ENCODE peak calls at places on chromosomes 5 and 9, in nine cellular contexts. One of them, this sample, is unnamed.

GRCh38 chr5:173574983-173575382 is 41.5 kb downstream of the BOD1 start:
- DNase-seq in lower lobe of right lung: no peak
- DNase-seq in fibroblast of the aortic adventitia: no peak
- DNase-seq in AG09309: no peak
- DNase-seq in spleen: no peak
- DNase-seq in OCI-LY7: no peak
- DNase-seq in pancreas: no peak
- DNase-seq in fibroblast of lung: no peak
- DNase-seq in kidney epithelial cell: no peak
- DNase-seq in this sample: no peak

GRCh38 chr9:12923472-12924009 is 148.7 kb downstream of the LURAP1L start:
- DNase-seq in lower lobe of right lung: peak
- DNase-seq in fibroblast of the aortic adventitia: peak
- DNase-seq in AG09309: peak
- DNase-seq in spleen: no peak
- DNase-seq in OCI-LY7: no peak
- DNase-seq in pancreas: no peak
- DNase-seq in fibroblast of lung: peak
- DNase-seq in kidney epithelial cell: no peak
- DNase-seq in this sample: peak

GRCh38 chr5:27947088-27947487 is 908.7 kb upstream of the CDH9 start:
- DNase-seq in lower lobe of right lung: no peak
- DNase-seq in fibroblast of the aortic adventitia: no peak
- DNase-seq in AG09309: no peak
- DNase-seq in spleen: no peak
- DNase-seq in OCI-LY7: no peak
- DNase-seq in pancreas: no peak
- DNase-seq in fibroblast of lung: peak
- DNase-seq in kidney epithelial cell: peak
- DNase-seq in this sample: peak

GRCh38 chr9:4197548-4197947 is 102.3 kb downstream of the GLIS3 start:
- DNase-seq in lower lobe of right lung: no peak
- DNase-seq in fibroblast of the aortic adventitia: no peak
- DNase-seq in AG09309: no peak
- DNase-seq in spleen: no peak
- DNase-seq in OCI-LY7: peak
- DNase-seq in pancreas: no peak
- DNase-seq in fibroblast of lung: no peak
- DNase-seq in kidney epithelial cell: no peak
- DNase-seq in this sample: no peak

GRCh38 chr5:90645024-90645610 is 86.5 kb downstream of the ADGRV1 start:
- DNase-seq in lower lobe of right lung: no peak
- DNase-seq in fibroblast of the aortic adventitia: no peak
- DNase-seq in AG09309: no peak
- DNase-seq in spleen: no peak
- DNase-seq in OCI-LY7: no peak
- DNase-seq in pancreas: no peak
- DNase-seq in fibroblast of lung: peak
- DNase-seq in kidney epithelial cell: no peak
- DNase-seq in this sample: no peak

GRCh38 chr9:16092627-16093091 is 539.8 kb downstream of the CCDC171 start:
- DNase-seq in lower lobe of right lung: no peak
- DNase-seq in fibroblast of the aortic adventitia: peak
- DNase-seq in AG09309: no peak
- DNase-seq in spleen: no peak
- DNase-seq in OCI-LY7: no peak
- DNase-seq in pancreas: no peak
- DNase-seq in fibroblast of lung: no peak
- DNase-seq in kidney epithelial cell: no peak
- DNase-seq in this sample: no peak

GRCh38 chr5:143356855-143357254 is 46.6 kb downstream of the NR3C1 start:
- DNase-seq in lower lobe of right lung: no peak
- DNase-seq in fibroblast of the aortic adventitia: no peak
- DNase-seq in AG09309: no peak
- DNase-seq in spleen: no peak
- DNase-seq in OCI-LY7: no peak
- DNase-seq in pancreas: no peak
- DNase-seq in fibroblast of lung: no peak
- DNase-seq in kidney epithelial cell: no peak
- DNase-seq in this sample: no peak

GRCh38 chr5:121325930-121326329 is 525.8 kb upstream of the FTMT start:
- DNase-seq in lower lobe of right lung: no peak
- DNase-seq in fibroblast of the aortic adventitia: peak
- DNase-seq in AG09309: no peak
- DNase-seq in spleen: no peak
- DNase-seq in OCI-LY7: no peak
- DNase-seq in pancreas: no peak
- DNase-seq in fibroblast of lung: peak
- DNase-seq in kidney epithelial cell: no peak
- DNase-seq in this sample: peak

GRCh38 chr9:22469928-22470544 is 23.4 kb downstream of the DMRTA1 start:
- DNase-seq in lower lobe of right lung: no peak
- DNase-seq in fibroblast of the aortic adventitia: peak
- DNase-seq in AG09309: no peak
- DNase-seq in spleen: no peak
- DNase-seq in OCI-LY7: peak
- DNase-seq in pancreas: no peak
- DNase-seq in fibroblast of lung: peak
- DNase-seq in kidney epithelial cell: no peak
- DNase-seq in this sample: no peak

GRCh38 chr5:41279040-41279439 is 65.7 kb upstream of the C6 start:
- DNase-seq in lower lobe of right lung: no peak
- DNase-seq in fibroblast of the aortic adventitia: no peak
- DNase-seq in AG09309: no peak
- DNase-seq in spleen: no peak
- DNase-seq in OCI-LY7: no peak
- DNase-seq in pancreas: no peak
- DNase-seq in fibroblast of lung: no peak
- DNase-seq in kidney epithelial cell: no peak
- DNase-seq in this sample: no peak

GRCh38 chr9:99471033-99471432 is 249.0 kb downstream of the SEC61B start:
- DNase-seq in lower lobe of right lung: no peak
- DNase-seq in fibroblast of the aortic adventitia: no peak
- DNase-seq in AG09309: no peak
- DNase-seq in spleen: no peak
- DNase-seq in OCI-LY7: no peak
- DNase-seq in pancreas: no peak
- DNase-seq in fibroblast of lung: no peak
- DNase-seq in kidney epithelial cell: no peak
- DNase-seq in this sample: no peak

GRCh38 chr9:125391704-125392103 is 130.1 kb downstream of the GAPVD1 start:
- DNase-seq in lower lobe of right lung: no peak
- DNase-seq in fibroblast of the aortic adventitia: no peak
- DNase-seq in AG09309: no peak
- DNase-seq in spleen: no peak
- DNase-seq in OCI-LY7: no peak
- DNase-seq in pancreas: no peak
- DNase-seq in fibroblast of lung: peak
- DNase-seq in kidney epithelial cell: no peak
- DNase-seq in this sample: no peak

GRCh38 chr5:160159991-160160826 is 41.0 kb upstream of the PWWP2A start:
- DNase-seq in lower lobe of right lung: no peak
- DNase-seq in fibroblast of the aortic adventitia: no peak
- DNase-seq in AG09309: no peak
- DNase-seq in spleen: no peak
- DNase-seq in OCI-LY7: peak
- DNase-seq in pancreas: no peak
- DNase-seq in fibroblast of lung: peak
- DNase-seq in kidney epithelial cell: no peak
- DNase-seq in this sample: peak

GRCh38 chr5:14574891-14575496 is 6.6 kb upstream of the OTULINL start:
- DNase-seq in lower lobe of right lung: peak
- DNase-seq in fibroblast of the aortic adventitia: no peak
- DNase-seq in AG09309: no peak
- DNase-seq in spleen: no peak
- DNase-seq in OCI-LY7: no peak
- DNase-seq in pancreas: peak
- DNase-seq in fibroblast of lung: no peak
- DNase-seq in kidney epithelial cell: no peak
- DNase-seq in this sample: no peak

GRCh38 chr5:74725331-74725730 is 40.3 kb downstream of the HEXB start:
- DNase-seq in lower lobe of right lung: no peak
- DNase-seq in fibroblast of the aortic adventitia: no peak
- DNase-seq in AG09309: no peak
- DNase-seq in spleen: no peak
- DNase-seq in OCI-LY7: no peak
- DNase-seq in pancreas: no peak
- DNase-seq in fibroblast of lung: peak
- DNase-seq in kidney epithelial cell: no peak
- DNase-seq in this sample: no peak

DNA sequence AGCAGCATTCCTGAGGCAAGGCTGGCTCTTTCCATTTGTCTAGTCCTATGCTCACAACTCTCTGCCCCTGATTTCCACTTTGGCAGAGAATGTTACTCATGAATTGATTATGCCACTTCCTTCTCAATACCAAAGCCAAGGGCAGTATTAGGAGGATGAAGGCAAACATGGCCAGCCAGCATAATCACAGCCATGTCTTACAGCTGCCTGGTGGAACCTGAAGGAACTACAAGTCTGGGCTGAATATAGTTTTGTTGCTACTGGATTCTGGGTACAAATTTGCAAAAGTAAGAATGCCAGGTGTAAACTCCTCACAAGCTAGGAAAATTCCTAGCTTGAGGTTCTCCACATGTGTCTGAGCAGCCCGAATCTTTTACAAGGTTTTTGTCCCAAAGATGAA is 4.2 kb downstream of the SIL1 start:
- DNase-seq in lower lobe of right lung: no peak
- DNase-seq in fibroblast of the aortic adventitia: no peak
- DNase-seq in AG09309: no peak
- DNase-seq in spleen: no peak
- DNase-seq in OCI-LY7: no peak
- DNase-seq in pancreas: no peak
- DNase-seq in fibroblast of lung: no peak
- DNase-seq in kidney epithelial cell: no peak
- DNase-seq in this sample: no peak
- TF ChIP-seq CTCF in lower lobe of right lung: no peak
- TF ChIP-seq CTCF in fibroblast of the aortic adventitia: peak
- TF ChIP-seq CTCF in AG09309: peak
- TF ChIP-seq CTCF in spleen: no peak
- TF ChIP-seq CTCF in OCI-LY7: peak
- TF ChIP-seq CTCF in pancreas: peak
- TF ChIP-seq CTCF in fibroblast of lung: peak
- TF ChIP-seq CTCF in kidney epithelial cell: peak
- TF ChIP-seq CTCF in this sample: peak

DNA sequence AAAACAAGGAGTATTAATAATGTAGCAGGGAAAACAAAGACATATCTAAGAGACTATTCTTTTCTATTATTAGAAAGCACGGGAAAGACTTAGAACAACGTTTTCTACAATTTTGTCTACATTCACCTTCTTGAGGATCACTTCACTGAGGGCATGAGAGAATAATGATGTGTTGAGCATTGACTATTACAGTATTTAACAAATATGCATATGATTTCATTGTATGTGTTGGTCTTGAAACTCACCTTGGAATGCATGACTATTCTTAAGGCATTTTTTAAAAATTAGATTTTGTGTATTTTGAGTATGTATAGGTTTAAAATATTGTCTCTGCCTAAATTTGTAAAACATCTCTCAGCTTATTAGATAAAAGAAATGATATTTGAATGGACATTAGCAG is 1.2 kb downstream of the FSD1L start:
- DNase-seq in lower lobe of right lung: no peak
- DNase-seq in fibroblast of the aortic adventitia: peak
- DNase-seq in AG09309: no peak
- DNase-seq in spleen: no peak
- DNase-seq in OCI-LY7: no peak
- DNase-seq in pancreas: no peak
- DNase-seq in fibroblast of lung: peak
- DNase-seq in kidney epithelial cell: no peak
- DNase-seq in this sample: no peak
- H3K4me3 ChIP-seq in lower lobe of right lung: peak
- H3K4me3 ChIP-seq in fibroblast of the aortic adventitia: peak
- H3K4me3 ChIP-seq in AG09309: no peak
- H3K4me3 ChIP-seq in spleen: peak
- H3K4me3 ChIP-seq in OCI-LY7: peak
- H3K4me3 ChIP-seq in pancreas: no peak
- H3K4me3 ChIP-seq in fibroblast of lung: peak
- H3K4me3 ChIP-seq in kidney epithelial cell: peak
- H3K4me3 ChIP-seq in this sample: peak

GRCh38 chr5:122501087-122501435 is 189.0 kb downstream of the SNCAIP start:
- DNase-seq in lower lobe of right lung: no peak
- DNase-seq in fibroblast of the aortic adventitia: peak
- DNase-seq in AG09309: no peak
- DNase-seq in spleen: no peak
- DNase-seq in OCI-LY7: no peak
- DNase-seq in pancreas: no peak
- DNase-seq in fibroblast of lung: peak
- DNase-seq in kidney epithelial cell: no peak
- DNase-seq in this sample: peak

GRCh38 chr5:122500245-122501086 is 188.4 kb downstream of the SNCAIP start:
- DNase-seq in lower lobe of right lung: no peak
- DNase-seq in fibroblast of the aortic adventitia: peak
- DNase-seq in AG09309: peak
- DNase-seq in spleen: no peak
- DNase-seq in OCI-LY7: peak
- DNase-seq in pancreas: no peak
- DNase-seq in fibroblast of lung: peak
- DNase-seq in kidney epithelial cell: no peak
- DNase-seq in this sample: peak

GRCh38 chr5:122499617-122500016 is 187.6 kb downstream of the SNCAIP start:
- DNase-seq in lower lobe of right lung: no peak
- DNase-seq in fibroblast of the aortic adventitia: peak
- DNase-seq in AG09309: no peak
- DNase-seq in spleen: no peak
- DNase-seq in OCI-LY7: no peak
- DNase-seq in pancreas: no peak
- DNase-seq in fibroblast of lung: no peak
- DNase-seq in kidney epithelial cell: no peak
- DNase-seq in this sample: no peak

GRCh38 chr5:122493776-122494518 is 181.9 kb downstream of the SNCAIP start:
- DNase-seq in lower lobe of right lung: no peak
- DNase-seq in fibroblast of the aortic adventitia: no peak
- DNase-seq in AG09309: no peak
- DNase-seq in spleen: no peak
- DNase-seq in OCI-LY7: no peak
- DNase-seq in pancreas: no peak
- DNase-seq in fibroblast of lung: peak
- DNase-seq in kidney epithelial cell: no peak
- DNase-seq in this sample: peak

DNA sequence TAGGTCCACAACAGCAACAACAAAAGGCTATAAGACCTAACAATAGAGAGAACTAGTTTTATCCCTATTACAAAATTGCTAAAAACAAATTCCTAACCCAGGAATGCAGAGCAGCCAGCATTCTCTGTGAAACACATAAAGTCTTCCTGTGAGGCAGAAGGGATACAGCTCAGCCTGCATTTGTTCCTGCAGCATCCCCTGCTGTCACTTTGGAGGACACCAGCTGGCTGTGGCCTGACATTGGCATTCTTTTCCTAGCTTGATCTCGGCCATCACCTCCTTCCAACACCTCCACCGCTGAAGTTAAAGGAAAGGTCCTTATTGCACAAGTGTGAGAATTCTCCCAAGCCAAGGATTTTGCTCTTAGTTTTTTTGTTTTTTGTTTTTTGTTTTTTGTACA is 186.1 kb downstream of the SNCAIP start:
- DNase-seq in lower lobe of right lung: no peak
- DNase-seq in fibroblast of the aortic adventitia: no peak
- DNase-seq in AG09309: no peak
- DNase-seq in spleen: no peak
- DNase-seq in OCI-LY7: no peak
- DNase-seq in pancreas: no peak
- DNase-seq in fibroblast of lung: no peak
- DNase-seq in kidney epithelial cell: no peak
- DNase-seq in this sample: no peak
- TF ChIP-seq CTCF in lower lobe of right lung: no peak
- TF ChIP-seq CTCF in fibroblast of the aortic adventitia: peak
- TF ChIP-seq CTCF in AG09309: peak
- TF ChIP-seq CTCF in spleen: no peak
- TF ChIP-seq CTCF in OCI-LY7: no peak
- TF ChIP-seq CTCF in pancreas: no peak
- TF ChIP-seq CTCF in fibroblast of lung: peak
- TF ChIP-seq CTCF in kidney epithelial cell: peak
- TF ChIP-seq CTCF in this sample: peak

GRCh38 chr5:113527746-113528145 is 14.3 kb downstream of the YTHDC2 start:
- DNase-seq in lower lobe of right lung: no peak
- DNase-seq in fibroblast of the aortic adventitia: no peak
- DNase-seq in AG09309: no peak
- DNase-seq in spleen: no peak
- DNase-seq in OCI-LY7: no peak
- DNase-seq in pancreas: no peak
- DNase-seq in fibroblast of lung: peak
- DNase-seq in kidney epithelial cell: no peak
- DNase-seq in this sample: no peak
- H3K4me3 ChIP-seq in lower lobe of right lung: no peak
- H3K4me3 ChIP-seq in fibroblast of the aortic adventitia: no peak
- H3K4me3 ChIP-seq in AG09309: no peak
- H3K4me3 ChIP-seq in spleen: no peak
- H3K4me3 ChIP-seq in OCI-LY7: no peak
- H3K4me3 ChIP-seq in pancreas: no peak
- H3K4me3 ChIP-seq in fibroblast of lung: no peak
- H3K4me3 ChIP-seq in kidney epithelial cell: no peak
- H3K4me3 ChIP-seq in this sample: no peak